ENCODE peak calls at places on chromosomes 5 and 9, in nine cellular contexts. G is lower lobe of right lung; M is heart right ventricle; S is LoVo; J is Kasumi-1; U is NCI-H774; L is activated T-cell treated with anti-CD3 and anti-CD28 coated beads, Interleukin-2, amount 50 U/mL, for 72 hours; P is astrocyte of the cerebellum; C is AG08395. W is an unnamed sample.

GRCh38 chr9:107281164-107281563 is 1.9 kb upstream of the RAD23B start:
- DNase-seq in U (no peak), G (no peak), M (no peak), P (no peak), S (no peak), C (no peak), J (no peak), L (no peak), W (no peak)

GRCh38 chr9:4704129-4704528 is 24.8 kb downstream of the CDC37L1 start:
- DNase-seq in S (no peak), P (no peak), L (no peak), J (no peak), C (no peak), U (no peak), G (no peak), M (no peak), W (peak)

GRCh38 chr5:74239268-74239667 is 401.3 kb downstream of the ENC1 start:
- DNase-seq in U (no peak), S (no peak), J (peak), P (no peak), C (no peak), L (no peak), G (peak), M (no peak), W (no peak)

GRCh38 chr5:402615-403359 is 40.2 kb upstream of the EXOC3 start:
- DNase-seq in C (no peak), P (no peak), M (no peak), L (peak), G (no peak), J (peak), S (no peak), U (no peak), W (no peak)

GRCh38 chr5:112757468-112758208 is 20.0 kb downstream of the APC start:
- DNase-seq in M (no peak), P (peak), L (no peak), S (peak), J (peak), U (peak), G (no peak), C (peak), W (peak)

GRCh38 chr9:104748359-104749031 is 1.0 kb downstream of the NIPSNAP3A start:
- DNase-seq in G (no peak), M (no peak), L (peak), C (peak), P (no peak), S (no peak), U (no peak), J (peak), W (peak)

GRCh38 chr5:132000677-132001453 is 10.6 kb downstream of the ACSL6 start:
- DNase-seq in U (no peak), M (no peak), G (peak), S (no peak), J (peak), L (no peak), P (no peak), C (no peak), W (no peak)

GRCh38 chr5:124645396-124645795 is 101.0 kb downstream of the ZNF608 start:
- DNase-seq in M (no peak), S (no peak), G (no peak), U (no peak), J (no peak), C (no peak), P (no peak), L (no peak), W (no peak)

GRCh38 chr5:56711191-56711590 is 104.2 kb upstream of the MAP3K1 start:
- DNase-seq in M (no peak), C (peak), P (peak), L (peak), J (no peak), G (no peak), S (no peak), U (no peak), W (no peak)

GRCh38 chr5:158265931-158266710 is 407.2 kb upstream of the CLINT1 start:
- DNase-seq in J (no peak), S (no peak), L (no peak), C (no peak), U (no peak), M (no peak), P (no peak), G (no peak), W (no peak)

GRCh38 chr9:764986-765385 is 76.5 kb upstream of the DMRT1 start:
- DNase-seq in M (no peak), C (no peak), P (no peak), G (no peak), J (no peak), U (no peak), L (no peak), S (no peak), W (no peak)

GRCh38 chr5:153425914-153426313 is 64.6 kb upstream of the GRIA1 start:
- DNase-seq in S (no peak), U (no peak), P (no peak), M (no peak), L (no peak), J (no peak), G (no peak), C (no peak), W (no peak)

GRCh38 chr9:98568234-98568922 is 140.4 kb downstream of the GABBR2 start:
- DNase-seq in L (no peak), G (no peak), U (no peak), C (no peak), P (no peak), S (no peak), J (no peak), M (no peak), W (no peak)

GRCh38 chr5:134257176-134257575 is 31.3 kb upstream of the PPP2CA start:
- DNase-seq in J (no peak), L (no peak), C (no peak), M (no peak), G (no peak), S (no peak), P (no peak), U (no peak), W (no peak)

GRCh38 chr9:84750152-84750865 is 80.8 kb downstream of the NTRK2 start:
- DNase-seq in U (no peak), J (peak), P (no peak), S (no peak), L (no peak), G (no peak), C (no peak), M (no peak), W (no peak)

GRCh38 chr5:81183811-81184748 is 49.0 kb upstream of the CKMT2 start:
- DNase-seq in U (peak), L (no peak), G (no peak), C (no peak), M (no peak), J (no peak), P (no peak), S (no peak), W (no peak)

GRCh38 chr9:121782514-121783110 is 131.2 kb downstream of the DAB2IP start:
- DNase-seq in U (no peak), M (no peak), S (no peak), G (no peak), C (no peak), J (no peak), P (no peak), L (no peak), W (no peak)

GRCh38 chr9:27473135-27473534 is 51.0 kb upstream of the IFNK start:
- DNase-seq in S (no peak), J (no peak), P (no peak), U (no peak), G (no peak), L (no peak), C (peak), M (peak), W (no peak)

GRCh38 chr5:145157841-145158240 is 677.3 kb downstream of the PRELID2 start:
- DNase-seq in C (no peak), M (no peak), J (no peak), S (no peak), P (no peak), L (no peak), G (no peak), U (no peak), W (no peak)

GRCh38 chr5:83077662-83078261 is 415 bp downstream of the XRCC4 start:
- DNase-seq in L (peak), J (peak), M (no peak), P (no peak), C (peak), U (peak), G (no peak), S (no peak), W (peak)

GRCh38 chr9:130448035-130448624 is 3.4 kb downstream of the ASS1 start:
- DNase-seq in C (peak), S (no peak), G (no peak), J (peak), M (no peak), U (no peak), L (peak), P (no peak), W (no peak)

GRCh38 chr5:79257314-79257713 is 21.4 kb downstream of the JMY start:
- DNase-seq in L (no peak), U (no peak), C (no peak), S (no peak), M (no peak), P (no peak), G (no peak), J (no peak), W (no peak)

GRCh38 chr5:91076138-91076537 is 307.0 kb downstream of the ARRDC3 start:
- DNase-seq in M (no peak), S (no peak), U (no peak), L (no peak), J (no peak), G (no peak), P (no peak), C (peak), W (no peak)

GRCh38 chr5:83145882-83146331 is 68.6 kb downstream of the XRCC4 start:
- DNase-seq in S (no peak), M (no peak), J (no peak), L (no peak), G (no peak), P (peak), C (no peak), U (no peak), W (no peak)

GRCh38 chr9:38417003-38417965 is 7.0 kb downstream of the IGFBPL1 start:
- DNase-seq in G (no peak), M (no peak), P (no peak), J (peak), U (peak), S (no peak), L (peak), C (no peak), W (no peak)

GRCh38 chr9:125506045-125506444 is 201.0 kb downstream of the MAPKAP1 start:
- DNase-seq in G (no peak), J (no peak), S (no peak), M (peak), U (no peak), C (no peak), P (no peak), L (no peak), W (no peak)

GRCh38 chr9:38641985-38642864 is 21.8 kb upstream of the ANKRD18A start:
- DNase-seq in G (no peak), M (no peak), L (no peak), S (peak), P (peak), U (peak), C (no peak), J (peak), W (peak)

GRCh38 chr5:126363658-126364057 is 59.6 kb upstream of the GRAMD2B start:
- DNase-seq in G (no peak), C (no peak), S (no peak), M (no peak), P (no peak), U (no peak), J (no peak), L (no peak), W (no peak)

GRCh38 chr5:1709186-1709803 is 90.3 kb downstream of the MRPL36 start:
- DNase-seq in S (no peak), P (no peak), U (no peak), M (no peak), L (no peak), G (no peak), C (no peak), J (no peak), W (no peak)

GRCh38 chr5:111703662-111704061 is 53.3 kb downstream of the NREP start:
- DNase-seq in S (no peak), M (no peak), G (no peak), P (no peak), U (no peak), J (peak), L (no peak), C (no peak), W (no peak)

GRCh38 chr9:97982191-97982718 is 886 bp upstream of the ANP32B start:
- DNase-seq in M (no peak), U (no peak), S (no peak), G (no peak), L (no peak), P (no peak), J (no peak), C (no peak), W (peak)

GRCh38 chr5:68222310-68222709 is 6.8 kb downstream of the PIK3R1 start:
- DNase-seq in M (no peak), G (no peak), C (no peak), S (no peak), U (no peak), J (no peak), L (no peak), P (no peak), W (no peak)

GRCh38 chr5:157444224-157444623 is 15.8 kb upstream of the NIPAL4 start:
- DNase-seq in S (no peak), U (no peak), L (no peak), G (no peak), M (no peak), C (no peak), P (no peak), J (no peak), W (no peak)

GRCh38 chr9:37415011-37415719 is 7.3 kb upstream of the GRHPR start:
- DNase-seq in M (no peak), U (peak), S (peak), C (peak), P (peak), G (peak), L (peak), J (peak), W (peak)

GRCh38 chr9:3719286-3719685 is 193.5 kb upstream of the RFX3 start:
- DNase-seq in M (no peak), U (no peak), G (no peak), S (no peak), P (no peak), C (no peak), L (no peak), J (no peak), W (no peak)

GRCh38 chr5:113682497-113683136 is 169.1 kb downstream of the YTHDC2 start:
- DNase-seq in S (no peak), M (no peak), U (no peak), P (no peak), J (peak), C (no peak), L (no peak), G (no peak), W (peak)

GRCh38 chr9:136409557-136410455 is 608 bp downstream of the ENTR1 start:
- DNase-seq in G (peak), M (no peak), U (peak), P (no peak), L (peak), C (peak), J (peak), S (no peak), W (peak)

W was measured in RKO.